ENCODE peak calls at places on chromosome 12, in six cellular contexts. L is HepG2, U is GM12891, W is K562, V is H1, M is GM12878. T is an unnamed sample.

GRCh38 chr12:72089678-72090077 is 151.0 kb downstream of the TPH2 start:
- DNase-seq in L (no peak), U (no peak), W (no peak), V (no peak), M (no peak), T (no peak)

GRCh38 chr12:1606021-1606622 is 11.7 kb upstream of the FBXL14 start:
- DNase-seq in L (peak; percentile 79), U (no peak), W (peak; percentile 70), V (no peak), M (peak; percentile 74), T (no peak)

GRCh38 chr12:22658214-22658613 is 33.2 kb downstream of the ETNK1 start:
- DNase-seq in L (no peak), U (no peak), W (no peak), V (no peak), M (no peak), T (no peak)

GRCh38 chr12:16350682-16351081 is 3.2 kb downstream of the MGST1 start:
- DNase-seq in L (peak; percentile 28), U (no peak), W (no peak), V (no peak), M (no peak), T (no peak)

GRCh38 chr12:6765634-6766581 is at the start of gene PTMS:
- DNase-seq in L (peak; percentile 41), U (no peak), W (peak; percentile 74), V (no peak), M (no peak), T (no peak)

GRCh38 chr12:21769311-21769710 is 5.2 kb downstream of the KCNJ8 start:
- DNase-seq in L (no peak), U (no peak), W (no peak), V (no peak), M (no peak), T (no peak)

GRCh38 chr12:3913278-3913677 is 40.1 kb upstream of the PARP11 start:
- DNase-seq in L (no peak), U (no peak), W (no peak), V (no peak), M (no peak), T (no peak)

GRCh38 chr12:80622271-80622670 is 85.2 kb upstream of the MYF6 start:
- DNase-seq in L (no peak), U (no peak), W (no peak), V (no peak), M (no peak), T (no peak)

GRCh38 chr12:68609955-68610434 is 704 bp upstream of the RAP1B start:
- DNase-seq in L (no peak), U (no peak), W (no peak), V (no peak), M (no peak), T (no peak)

GRCh38 chr12:57323402-57323801 is 72.4 kb upstream of the STAC3 start:
- DNase-seq in L (no peak), U (no peak), W (no peak), V (no peak), M (no peak), T (no peak)

GRCh38 chr12:25557830-25558436 is 4.8 kb upstream of the LMNTD1 start:
- DNase-seq in L (peak; percentile 11), U (no peak), W (peak; percentile 13), V (no peak), M (no peak), T (no peak)

GRCh38 chr12:88371416-88372183 is 208.7 kb downstream of the KITLG start:
- DNase-seq in L (no peak), U (no peak), W (no peak), V (no peak), M (no peak), T (no peak)

GRCh38 chr12:59596232-59597143 is 659 bp downstream of the SLC16A7 start:
- DNase-seq in L (peak; percentile 16), U (peak; percentile 22), W (no peak), V (no peak), M (peak; percentile 35), T (peak; percentile 17)

GRCh38 chr12:130031571-130032189 is 127.9 kb upstream of the TMEM132D start:
- DNase-seq in L (peak; percentile 60), U (peak; percentile 47), W (peak; percentile 91), V (peak; percentile 59), M (no peak), T (peak; percentile 41)

GRCh38 chr12:22409071-22409951 is 74.8 kb upstream of the ST8SIA1 start:
- DNase-seq in L (no peak), U (no peak), W (no peak), V (no peak), M (peak; percentile 61), T (no peak)

GRCh38 chr12:14373202-14373601 is 7.7 kb downstream of the ATF7IP start:
- DNase-seq in L (no peak), U (no peak), W (no peak), V (no peak), M (no peak), T (no peak)

GRCh38 chr12:127537070-127537469 is 729.9 kb upstream of the TMEM132C start:
- DNase-seq in L (no peak), U (no peak), W (no peak), V (no peak), M (no peak), T (no peak)

GRCh38 chr12:50387487-50387886 is 8.9 kb downstream of the FAM186A start:
- DNase-seq in L (no peak), U (no peak), W (no peak), V (no peak), M (no peak), T (no peak)

GRCh38 chr12:57832966-57833365 is 13.6 kb downstream of the CTDSP2 start:
- DNase-seq in L (no peak), U (no peak), W (no peak), V (no peak), M (no peak), T (no peak)

GRCh38 chr12:27823038-27823437 is 43.0 kb upstream of the MANSC4 start:
- DNase-seq in L (no peak), U (no peak), W (no peak), V (no peak), M (no peak), T (no peak)

GRCh38 chr12:78929075-78929418 is 64.5 kb downstream of the SYT1 start:
- DNase-seq in L (no peak), U (no peak), W (no peak), V (no peak), M (no peak), T (no peak)

GRCh38 chr12:68608191-68608590 is 2.5 kb upstream of the RAP1B start:
- DNase-seq in L (no peak), U (no peak), W (no peak), V (no peak), M (no peak), T (no peak)

GRCh38 chr12:123671876-123672275 is 963 bp downstream of the TCTN2 start:
- DNase-seq in L (no peak), U (no peak), W (no peak), V (no peak), M (no peak), T (no peak)

GRCh38 chr12:55742719-55743130 is at the start of gene GDF11:
- DNase-seq in L (peak; percentile 39), U (no peak), W (no peak), V (no peak), M (no peak), T (peak; percentile 55)

GRCh38 chr12:5379737-5380496 is 52.0 kb upstream of the NTF3 start:
- DNase-seq in L (no peak), U (no peak), W (no peak), V (no peak), M (peak; percentile 13), T (no peak)

GRCh38 chr12:32264995-32265394 is 134.4 kb upstream of the FGD4 start:
- DNase-seq in L (no peak), U (no peak), W (no peak), V (no peak), M (no peak), T (no peak)
- TF ChIP-seq POLR2AphosphoS5 in L (no peak), U (no peak), W (no peak), V (no peak), M (no peak), T (no peak)

DNA sequence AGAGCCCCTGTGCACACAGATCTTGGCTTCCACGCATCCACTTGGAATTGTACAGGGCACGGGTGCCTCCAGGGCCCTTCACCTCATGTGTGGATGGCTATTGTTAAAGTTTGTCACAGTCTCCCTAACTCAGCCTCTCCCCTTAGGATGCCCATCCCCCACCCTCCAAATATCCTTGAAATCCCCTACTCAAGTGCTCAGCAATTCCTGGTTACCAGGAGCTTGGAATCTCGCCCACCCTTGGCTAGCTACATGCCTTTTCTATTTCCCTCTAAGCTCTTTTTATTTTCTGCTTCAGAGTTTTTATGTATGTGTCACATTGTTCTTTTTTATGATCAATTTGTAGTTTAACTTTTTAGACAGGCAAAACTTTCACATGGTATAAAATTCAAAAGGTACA is 13.0 kb upstream of the NR1H4 start:
- DNase-seq in L (no peak), U (no peak), W (no peak), V (no peak), M (no peak), T (no peak)
- TF ChIP-seq POLR2A in L (no peak), U (no peak), W (no peak), V (no peak), M (no peak), T (no peak)

GRCh38 chr12:98370976-98371375 is 144.4 kb upstream of the TMPO start:
- DNase-seq in L (no peak), U (no peak), W (no peak), V (no peak), M (no peak), T (no peak)
- TF ChIP-seq TAF1 in L (no peak), U (no peak), W (no peak), V (no peak), M (no peak), T (no peak)

GRCh38 chr12:20003252-20003651 is 365.1 kb upstream of the PDE3A start:
- DNase-seq in L (no peak), U (no peak), W (no peak), V (no peak), M (no peak), T (no peak)

GRCh38 chr12:19999793-20000138 is 368.6 kb upstream of the PDE3A start:
- DNase-seq in L (no peak), U (no peak), W (no peak), V (no peak), M (no peak), T (no peak)

GRCh38 chr12:19997996-19998395 is 370.3 kb upstream of the PDE3A start:
- DNase-seq in L (no peak), U (no peak), W (no peak), V (no peak), M (no peak), T (no peak)

GRCh38 chr12:19998968-19999792 is 369.2 kb upstream of the PDE3A start:
- DNase-seq in L (no peak), U (no peak), W (no peak), V (no peak), M (no peak), T (no peak)

GRCh38 chr12:20000229-20000869 is 368.0 kb upstream of the PDE3A start:
- DNase-seq in L (no peak), U (no peak), W (no peak), V (no peak), M (no peak), T (no peak)
- TF ChIP-seq POLR2AphosphoS5 in L (no peak), U (no peak), W (no peak), V (no peak), M (no peak), T (no peak)

GRCh38 chr12:64679487-64679983 is 69.2 kb downstream of the RASSF3 start:
- DNase-seq in L (no peak), U (no peak), W (peak; percentile 71), V (no peak), M (no peak), T (no peak)
- TF ChIP-seq POLR2A in L (no peak), U (no peak), W (no peak), V (no peak), M (no peak), T (no peak)